ENCODE peak calls at places on chromosomes 2 and 18, in four cellular contexts. E is uterus, O is fibroblast of lung, K is astrocyte. C is an unnamed sample.

GRCh38 chr2:171712051-171712450 is 24.8 kb downstream of the DYNC1I2 start:
- DNase-seq in E (no peak), O (peak), K (peak), C (no peak)

GRCh38 chr2:218985325-218986091 is 524 bp upstream of the FEV start:
- DNase-seq in E (no peak), O (no peak), K (no peak), C (no peak)

GRCh38 chr18:61893971-61894750 is 1.4 kb upstream of the RNF152 start:
- DNase-seq in E (peak), O (peak), K (no peak), C (peak)

GRCh38 chr2:151900261-151900660 is 72.0 kb upstream of the ARL5A start:
- DNase-seq in E (no peak), O (no peak), K (no peak), C (no peak)

GRCh38 chr2:39642054-39642742 is 23.5 kb upstream of the TMEM178A start:
- DNase-seq in E (no peak), O (peak), K (peak), C (no peak)

GRCh38 chr2:169661263-169661662 is 32.9 kb downstream of the CFAP210 start:
- DNase-seq in E (no peak), O (no peak), K (no peak), C (no peak)

GRCh38 chr2:224059178-224059577 is 20.1 kb upstream of the SERPINE2 start:
- DNase-seq in E (no peak), O (no peak), K (no peak), C (no peak)

GRCh38 chr2:184646177-184646576 is 47.8 kb downstream of the ZNF804A start:
- DNase-seq in E (no peak), O (peak), K (peak), C (peak)

GRCh38 chr2:203330434-203330833 is 2.2 kb downstream of the ABI2 start:
- DNase-seq in E (no peak), O (peak), K (peak), C (no peak)

GRCh38 chr2:202376460-202377307 is 557 bp downstream of the BMPR2 start:
- DNase-seq in E (peak), O (peak), K (peak), C (peak)

GRCh38 chr2:177572236-177572671 is 179.7 kb downstream of the AGPS start:
- DNase-seq in E (no peak), O (peak), K (peak), C (no peak)

GRCh38 chr2:136423516-136423996 is 305.6 kb upstream of the CXCR4 start:
- DNase-seq in E (peak), O (peak), K (peak), C (peak)

GRCh38 chr2:124983595-124983994 is 958.5 kb downstream of the CNTNAP5 start:
- DNase-seq in E (no peak), O (peak), K (peak), C (no peak)

GRCh38 chr18:23593720-23594119 is 7.4 kb upstream of the NPC1 start:
- DNase-seq in E (no peak), O (peak), K (peak), C (no peak)

GRCh38 chr2:37215255-37215654 is 16.1 kb downstream of the CEBPZ start:
- DNase-seq in E (no peak), O (peak), K (no peak), C (no peak)

GRCh38 chr18:23884712-23885375 is 129.7 kb upstream of the TTC39C start:
- DNase-seq in E (peak), O (no peak), K (no peak), C (no peak)

GRCh38 chr2:69890881-69891280 is 2.9 kb upstream of the SNRNP27 start:
- DNase-seq in E (no peak), O (no peak), K (no peak), C (no peak)

GRCh38 chr18:60556326-60556725 is 183.8 kb upstream of the MC4R start:
- DNase-seq in E (no peak), O (no peak), K (no peak), C (no peak)

GRCh38 chr2:160336091-160336490 is 136.0 kb upstream of the ITGB6 start:
- DNase-seq in E (no peak), O (peak), K (peak), C (no peak)

GRCh38 chr2:112140413-112140802 is 2.2 kb downstream of the FBLN7 start:
- DNase-seq in E (no peak), O (no peak), K (no peak), C (no peak)

GRCh38 chr18:9914584-9915290 is 921 bp downstream of the VAPA start:
- DNase-seq in E (peak), O (peak), K (peak), C (peak)

GRCh38 chr2:107393516-107393915 is 433.2 kb upstream of the RGPD4 start:
- DNase-seq in E (no peak), O (no peak), K (no peak), C (no peak)

GRCh38 chr2:239299218-239299939 is 101.4 kb downstream of the HDAC4 start:
- DNase-seq in E (peak), O (no peak), K (no peak), C (no peak)

GRCh38 chr2:20934226-20934625 is 109.6 kb downstream of the APOB start:
- DNase-seq in E (no peak), O (no peak), K (no peak), C (no peak)

GRCh38 chr2:67516899-67517530 is 119.9 kb downstream of the ETAA1 start:
- DNase-seq in E (peak), O (peak), K (peak), C (no peak)

GRCh38 chr2:179410552-179411356 is 146.1 kb upstream of the SESTD1 start:
- DNase-seq in E (no peak), O (peak), K (peak), C (peak)

GRCh38 chr2:215828528-215829184 is 184.7 kb downstream of the MREG start:
- DNase-seq in E (peak), O (peak), K (peak), C (peak)

GRCh38 chr18:6389005-6389404 is 25.7 kb downstream of the L3MBTL4 start:
- DNase-seq in E (no peak), O (no peak), K (no peak), C (no peak)

GRCh38 chr2:202278036-202278760 is 12.6 kb downstream of the NOP58 start:
- DNase-seq in E (no peak), O (peak), K (peak), C (peak)

GRCh38 chr2:86221066-86221684 is 21.9 kb downstream of the MRPL35 start:
- DNase-seq in E (peak), O (peak), K (peak), C (peak)

GRCh38 chr18:8601277-8602032 is 7.8 kb upstream of the RAB12 start:
- DNase-seq in E (no peak), O (no peak), K (no peak), C (peak)

GRCh38 chr18:51537487-51537886 is 340.0 kb upstream of the MEX3C start:
- DNase-seq in E (no peak), O (no peak), K (no peak), C (peak)

GRCh38 chr2:26162963-26163362 is 9.9 kb upstream of the GAREM2 start:
- DNase-seq in E (no peak), O (no peak), K (no peak), C (no peak)

DNA sequence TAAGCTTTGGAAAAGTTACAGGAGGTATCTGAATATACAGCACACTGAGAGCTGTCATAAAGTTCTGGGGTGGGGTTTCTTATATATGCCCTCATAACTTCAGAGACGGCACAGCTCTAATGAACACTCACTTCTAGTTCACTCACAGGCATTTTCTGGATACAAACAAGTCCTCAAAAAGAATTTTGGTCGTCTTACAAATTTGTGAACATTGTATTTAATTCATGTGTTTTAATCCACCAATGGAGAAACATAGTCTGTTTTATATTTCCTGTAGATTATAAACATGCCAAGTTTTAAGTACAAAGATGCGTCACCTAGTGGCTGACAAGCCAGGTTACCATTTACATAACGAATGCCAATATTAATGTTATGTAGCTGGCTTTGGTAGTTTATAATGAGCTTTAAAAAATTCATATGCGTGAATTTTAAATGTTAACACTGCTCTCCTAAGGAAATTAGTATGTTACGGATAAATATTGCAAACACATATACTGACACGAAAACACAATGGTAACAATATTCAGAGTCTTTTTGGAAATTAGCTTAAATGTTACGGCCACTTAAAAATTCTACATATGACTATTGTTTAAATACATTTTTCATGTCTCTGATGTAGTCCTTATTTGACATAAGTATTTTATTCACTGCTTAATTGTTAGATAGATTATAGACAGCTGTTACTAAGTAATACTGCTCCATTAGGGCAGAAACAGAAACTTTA is 2.5 kb downstream of the COL3A1 start:
- DNase-seq in E (no peak), O (peak), K (no peak), C (no peak)
- H3K4me3 ChIP-seq in E (peak), O (peak), K (peak), C (no peak)

GRCh38 chr2:168137510-168138180 is 109.8 kb downstream of the STK39 start:
- DNase-seq in E (no peak), O (no peak), K (no peak), C (no peak)
- H3K4me3 ChIP-seq in E (no peak), O (no peak), K (no peak), C (no peak)

DNA sequence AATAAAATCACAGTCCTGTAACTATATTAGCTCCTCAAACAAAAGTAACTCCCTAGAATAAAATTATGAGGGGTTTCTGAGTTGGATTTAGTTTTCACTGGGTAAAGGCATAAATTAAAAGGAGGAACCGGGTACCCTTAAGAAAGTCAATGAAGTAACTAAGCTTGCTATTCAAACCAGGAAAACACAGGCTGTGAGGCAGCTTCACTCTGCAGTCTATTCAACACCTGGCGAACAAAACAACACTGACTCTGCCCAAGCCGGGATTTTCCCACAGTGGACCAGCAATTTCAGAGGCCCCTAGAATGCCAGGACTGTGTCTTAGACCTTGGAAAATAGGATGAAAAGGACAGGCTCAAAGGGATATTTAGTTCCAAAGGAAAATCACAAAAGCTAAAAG is 24.6 kb upstream of the CREB1 start:
- DNase-seq in E (no peak), O (no peak), K (no peak), C (no peak)
- H3K4me3 ChIP-seq in E (no peak), O (peak), K (peak), C (no peak)

GRCh38 chr2:105103481-105103880 is 65.6 kb downstream of the MRPS9 start:
- DNase-seq in E (no peak), O (no peak), K (no peak), C (no peak)
- H3K4me3 ChIP-seq in E (no peak), O (no peak), K (no peak), C (no peak)

DNA sequence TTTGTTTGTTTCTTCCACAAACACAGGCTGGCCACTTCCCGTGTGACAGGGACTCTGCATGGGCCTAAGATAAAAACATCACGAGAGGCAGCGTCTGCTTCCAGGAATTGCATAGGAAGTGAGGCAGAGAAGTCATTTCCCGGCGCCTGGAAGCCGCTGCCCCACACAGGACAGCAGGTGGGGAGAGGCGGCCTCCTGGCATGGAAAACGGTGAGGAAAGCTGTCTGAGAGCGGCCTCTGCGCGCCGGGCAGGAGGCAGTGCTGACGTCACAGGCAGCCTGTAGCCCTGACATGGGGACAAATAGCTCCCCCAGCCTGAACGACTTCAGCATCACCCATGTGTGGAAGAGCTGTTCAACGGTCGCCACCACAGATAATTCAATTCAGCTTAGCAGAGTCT is 139.2 kb downstream of the PXDN start:
- DNase-seq in E (no peak), O (peak), K (peak), C (no peak)
- H3K4me3 ChIP-seq in E (no peak), O (no peak), K (no peak), C (no peak)

DNA sequence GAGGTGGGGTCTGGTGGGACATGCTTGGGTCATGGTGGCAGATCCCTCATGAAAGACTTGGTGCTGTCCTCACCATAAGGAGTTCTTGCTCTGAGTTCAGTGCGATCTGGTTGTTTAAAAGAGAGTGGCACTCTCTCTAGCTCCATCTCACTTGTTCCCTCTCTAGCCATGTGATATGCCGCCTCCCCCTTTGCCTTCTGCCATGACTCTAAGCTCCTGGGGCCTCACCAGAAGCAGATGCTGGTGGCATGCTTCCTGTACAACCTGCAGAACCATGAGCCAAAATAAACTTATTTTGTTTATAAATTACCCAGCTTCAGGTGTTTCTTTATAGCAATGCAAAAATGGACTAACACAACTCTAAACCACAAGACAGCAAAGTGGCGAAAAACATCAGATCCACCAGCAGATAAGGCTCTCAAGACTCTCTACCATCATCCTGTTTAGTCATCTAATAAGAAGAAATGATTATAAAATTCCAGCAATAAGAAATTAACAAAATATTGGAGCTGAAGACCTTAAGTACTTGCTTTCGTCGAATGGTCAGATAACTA is 75.5 kb downstream of the OLA1 start:
- DNase-seq in E (no peak), O (no peak), K (no peak), C (no peak)
- H3K4me3 ChIP-seq in E (no peak), O (no peak), K (no peak), C (no peak)

C was measured in GM12865.